ENCODE peak calls at places on chromosomes 5 and 9, in ten cellular contexts. H is AG09309; W is psoas muscle; B is CD8-positive, alpha-beta T cell; A is AG04449; V is uterus; Z is mesothelial cell of epicardium; U is gastrocnemius medialis; S is lower leg skin; P is mammary epithelial cell. G is an unnamed sample.

GRCh38 chr5:67353500-67353931 is 156.9 kb upstream of the CD180 start:
- DNase-seq in H (no peak), W (no peak), B (no peak), A (no peak), V (no peak), Z (no peak), U (no peak), S (no peak), P (no peak), G (no peak)

GRCh38 chr9:111897831-111898144 is 1.2 kb downstream of the UGCG start:
- DNase-seq in H (no peak), W (no peak), B (no peak), A (no peak), V (no peak), Z (no peak), U (no peak), S (no peak), P (no peak), G (no peak)

GRCh38 chr5:147055850-147056523 is 177.4 kb upstream of the PPP2R2B start:
- DNase-seq in H (no peak), W (no peak), B (no peak), A (no peak), V (no peak), Z (no peak), U (no peak), S (no peak), P (no peak), G (no peak)

GRCh38 chr5:87853541-87853940 is 415.1 kb downstream of the TMEM161B start:
- DNase-seq in H (no peak), W (no peak), B (no peak), A (no peak), V (no peak), Z (no peak), U (no peak), S (no peak), P (no peak), G (no peak)

GRCh38 chr9:125663127-125663526 is 43.9 kb downstream of the MAPKAP1 start:
- DNase-seq in H (no peak), W (no peak), B (no peak), A (no peak), V (no peak), Z (no peak), U (no peak), S (no peak), P (peak; percentile 66), G (no peak)

GRCh38 chr5:110288766-110289165 is 437.7 kb downstream of the TMEM232 start:
- DNase-seq in H (peak; percentile 98), W (no peak), B (no peak), A (peak; percentile 92), V (no peak), Z (no peak), U (no peak), S (no peak), P (peak; percentile 15), G (peak; percentile 18)

GRCh38 chr9:27471789-27472585 is 52.1 kb upstream of the IFNK start:
- DNase-seq in H (no peak), W (peak; percentile 34), B (no peak), A (no peak), V (no peak), Z (no peak), U (no peak), S (no peak), P (peak; percentile 19), G (no peak)

GRCh38 chr9:135302329-135303279 is 177.0 kb upstream of the PPP1R26 start:
- DNase-seq in H (no peak), W (no peak), B (no peak), A (no peak), V (no peak), Z (no peak), U (no peak), S (peak; percentile 74), P (no peak), G (no peak)

GRCh38 chr5:56060276-56061110 is 65.7 kb upstream of the IL6ST start:
- DNase-seq in H (no peak), W (no peak), B (no peak), A (no peak), V (no peak), Z (no peak), U (no peak), S (no peak), P (no peak), G (no peak)

GRCh38 chr5:57117601-57118000 is 56.3 kb upstream of the GPBP1 start:
- DNase-seq in H (no peak), W (no peak), B (peak; percentile 12), A (no peak), V (no peak), Z (no peak), U (no peak), S (no peak), P (peak; percentile 41), G (no peak)

GRCh38 chr5:156824800-156825199 is 25.3 kb upstream of the PPP1R2B start:
- DNase-seq in H (peak; percentile 35), W (no peak), B (no peak), A (peak; percentile 4), V (no peak), Z (no peak), U (no peak), S (no peak), P (no peak), G (no peak)

GRCh38 chr9:92146610-92147009 is 31.4 kb upstream of the SPTLC1 start:
- DNase-seq in H (no peak), W (peak; percentile 38), B (no peak), A (no peak), V (no peak), Z (no peak), U (no peak), S (no peak), P (no peak), G (no peak)

GRCh38 chr5:88825782-88826110 is 57.2 kb downstream of the MEF2C start:
- DNase-seq in H (no peak), W (no peak), B (no peak), A (no peak), V (no peak), Z (no peak), U (no peak), S (no peak), P (no peak), G (no peak)

DNA sequence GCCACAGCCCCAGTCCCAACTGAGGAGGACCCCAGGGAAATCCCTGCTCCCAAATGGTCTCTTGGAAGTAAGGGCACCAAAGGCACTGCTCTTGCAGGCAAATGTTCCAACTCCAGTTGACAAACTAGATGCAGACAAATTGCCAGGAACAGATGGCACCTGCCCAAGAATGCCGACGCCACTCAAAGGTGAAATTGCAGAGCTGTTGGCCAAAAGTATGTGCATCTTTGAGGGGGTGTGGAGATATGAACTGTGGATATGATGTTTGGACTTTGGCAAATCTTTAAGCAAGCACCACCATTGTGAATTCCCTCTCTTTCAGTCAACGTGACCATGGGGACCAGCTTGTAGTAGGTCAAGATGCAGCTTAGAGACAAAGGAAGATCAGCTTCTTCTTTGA is 12.0 kb upstream of the CPLX2 start:
- DNase-seq in H (no peak), W (no peak), B (no peak), A (no peak), V (no peak), Z (no peak), U (no peak), S (no peak), P (no peak), G (no peak)
- TF ChIP-seq CTCF in H (no peak), W (no peak), B (no peak), A (no peak), V (no peak), Z (no peak), U (no peak), S (no peak), P (no peak), G (no peak)

DNA sequence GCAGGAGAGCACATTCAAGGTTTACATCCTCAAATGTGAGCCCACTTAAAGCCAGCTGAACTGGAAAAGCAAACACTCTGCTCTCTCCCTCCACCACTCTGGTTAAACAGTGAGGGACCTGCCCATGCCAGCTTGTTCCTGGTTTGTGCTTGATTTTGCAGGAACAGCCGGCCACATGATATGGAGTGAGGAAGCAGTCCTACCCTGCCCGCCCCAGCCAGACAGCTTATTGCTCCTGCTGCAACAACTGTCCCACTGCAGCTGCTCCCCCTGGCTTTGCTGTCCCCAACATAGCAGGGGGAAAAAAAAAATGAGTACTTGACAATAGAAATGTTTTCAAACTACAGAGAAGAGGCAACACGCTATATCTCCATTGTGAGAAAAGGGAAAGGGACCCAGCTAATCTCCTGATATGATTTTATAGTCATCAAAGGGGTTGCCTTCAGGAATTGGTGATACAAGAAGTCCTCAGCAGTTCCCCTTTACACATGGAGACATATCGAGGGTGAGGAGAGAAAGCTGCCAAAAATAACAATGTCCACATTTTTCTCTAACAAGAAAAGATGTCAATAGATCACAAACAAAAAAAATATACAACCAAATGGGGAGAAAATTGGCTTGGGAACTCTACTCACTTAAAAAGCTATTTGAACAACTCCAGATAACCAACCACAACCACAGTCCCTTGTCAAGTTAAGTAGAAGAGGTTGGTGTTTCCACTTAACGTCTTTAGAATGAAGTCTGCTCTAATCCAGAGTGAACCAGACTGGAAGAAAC is 4.6 kb downstream of the MYO10 start:
- DNase-seq in H (no peak), W (no peak), B (no peak), A (no peak), V (no peak), Z (no peak), U (no peak), S (no peak), P (no peak), G (no peak)
- TF ChIP-seq CTCF in H (no peak), W (no peak), B (no peak), A (no peak), V (no peak), Z (no peak), U (no peak), S (no peak), P (no peak), G (no peak)

DNA sequence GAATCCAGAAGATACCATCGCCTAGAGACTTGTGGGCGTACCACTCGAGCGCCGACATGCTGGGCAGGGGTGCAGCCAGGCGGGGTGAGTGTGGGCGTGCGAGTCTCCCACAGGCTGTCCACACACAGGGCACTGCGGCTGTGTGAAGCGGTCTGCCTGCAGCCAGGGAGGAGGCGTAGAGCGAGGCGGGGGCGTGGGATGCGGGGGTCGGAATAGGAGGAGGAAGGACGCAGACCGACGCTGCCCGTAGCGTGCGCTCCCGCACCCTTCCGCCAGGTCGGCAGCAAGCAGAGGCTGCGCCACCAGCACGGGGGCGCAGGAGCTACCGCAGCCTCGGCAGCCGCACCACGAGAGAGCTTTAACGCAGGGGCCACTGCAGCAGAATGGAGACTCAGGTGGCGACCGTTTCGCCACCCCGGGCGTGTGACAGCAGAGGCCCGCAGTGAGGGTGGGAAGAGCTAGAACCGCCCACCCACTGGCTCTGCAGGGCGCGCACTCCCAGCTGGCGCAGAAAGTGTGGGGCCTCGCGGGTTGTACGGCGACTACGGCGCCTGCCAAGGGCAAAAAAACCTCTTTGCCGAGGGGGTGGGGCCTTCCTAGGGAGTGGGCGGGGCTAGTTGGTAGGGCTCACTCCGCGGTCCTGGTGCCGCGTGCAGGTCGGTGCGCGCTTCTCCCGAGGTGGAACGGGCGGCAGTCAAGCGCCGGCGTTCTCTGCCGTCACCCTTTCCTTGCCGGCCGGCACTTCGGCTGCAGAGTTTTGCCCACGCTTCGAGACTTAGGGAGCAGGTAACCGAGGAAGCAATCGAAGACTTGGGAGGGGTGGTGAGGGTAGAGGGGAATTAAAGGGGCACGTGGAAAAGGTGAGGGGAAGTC is at the start of the genes MBLAC2 and POLR3G:
- DNase-seq in H (peak; percentile 49), W (peak; percentile 92), B (peak; percentile 88), A (peak; percentile 44), V (peak; percentile 93), Z (peak; percentile 81), U (peak; percentile 91), S (peak; percentile 98), P (peak; percentile 90), G (peak; percentile 50)
- TF ChIP-seq CTCF in H (peak; percentile 55), W (peak; percentile 44), B (peak; percentile 54), A (peak; percentile 66), V (peak; percentile 72), Z (peak; percentile 43), U (peak; percentile 64), S (no peak), P (peak; percentile 56), G (no peak)

GRCh38 chr5:7397005-7397546 is 1.1 kb downstream of the ADCY2 start:
- DNase-seq in H (no peak), W (no peak), B (no peak), A (no peak), V (no peak), Z (no peak), U (peak; percentile 54), S (no peak), P (no peak), G (no peak)
- TF ChIP-seq CTCF in H (no peak), W (no peak), B (no peak), A (no peak), V (no peak), Z (no peak), U (no peak), S (no peak), P (no peak), G (no peak)